ENCODE peak calls at places on chromosomes 13 and 19, in five cellular contexts. One of them, this sample, is unnamed.

GRCh38 chr13:72805663-72806341 is 23.9 kb downstream of the PIBF1 start:
- DNase-seq in Calu3: no peak
- DNase-seq in uterus: no peak
- DNase-seq in tibial artery: no peak
- DNase-seq in AG09309: no peak
- DNase-seq in this sample: no peak

GRCh38 chr19:47157455-47158321 is 27.1 kb downstream of the SAE1 start:
- DNase-seq in Calu3: no peak
- DNase-seq in tibial artery: peak
- DNase-seq in uterus: peak
- DNase-seq in AG09309: no peak
- DNase-seq in this sample: no peak

GRCh38 chr19:14433454-14434156 is 499 bp downstream of the PKN1 start:
- DNase-seq in Calu3: peak
- DNase-seq in tibial artery: no peak
- DNase-seq in AG09309: no peak
- DNase-seq in uterus: peak
- DNase-seq in this sample: no peak

GRCh38 chr13:90238433-90238832 is 1109.1 kb upstream of the MIR17HG start:
- DNase-seq in AG09309: no peak
- DNase-seq in uterus: no peak
- DNase-seq in Calu3: no peak
- DNase-seq in tibial artery: no peak
- DNase-seq in this sample: no peak

GRCh38 chr19:13014101-13014920 is 19.0 kb downstream of the NFIX start:
- DNase-seq in tibial artery: no peak
- DNase-seq in AG09309: no peak
- DNase-seq in uterus: peak
- DNase-seq in Calu3: no peak
- DNase-seq in this sample: no peak

GRCh38 chr19:48415395-48415794 is 21.9 kb downstream of the GRIN2D start:
- DNase-seq in Calu3: peak
- DNase-seq in tibial artery: peak
- DNase-seq in AG09309: no peak
- DNase-seq in uterus: peak
- DNase-seq in this sample: no peak

GRCh38 chr13:37326319-37326718 is 220.9 kb upstream of the CSNK1A1L start:
- DNase-seq in Calu3: no peak
- DNase-seq in AG09309: peak
- DNase-seq in tibial artery: no peak
- DNase-seq in uterus: no peak
- DNase-seq in this sample: no peak

GRCh38 chr19:18464646-18465045 is 26.7 kb upstream of the ISYNA1 start:
- DNase-seq in uterus: peak
- DNase-seq in tibial artery: peak
- DNase-seq in AG09309: no peak
- DNase-seq in Calu3: no peak
- DNase-seq in this sample: no peak

GRCh38 chr19:33946535-33947323 is 150.1 kb downstream of the KCTD15 start:
- DNase-seq in Calu3: no peak
- DNase-seq in AG09309: no peak
- DNase-seq in uterus: no peak
- DNase-seq in tibial artery: no peak
- DNase-seq in this sample: peak

GRCh38 chr19:43504426-43505185 is at the start of gene PHLDB3:
- DNase-seq in Calu3: peak
- DNase-seq in uterus: peak
- DNase-seq in AG09309: no peak
- DNase-seq in tibial artery: no peak
- DNase-seq in this sample: peak

GRCh38 chr13:70310720-70311119 is 202.5 kb upstream of the KLHL1 start:
- DNase-seq in uterus: no peak
- DNase-seq in Calu3: peak
- DNase-seq in AG09309: no peak
- DNase-seq in tibial artery: no peak
- DNase-seq in this sample: no peak

GRCh38 chr19:18499055-18499775 is 22.7 kb downstream of the ELL start:
- DNase-seq in Calu3: no peak
- DNase-seq in AG09309: no peak
- DNase-seq in uterus: no peak
- DNase-seq in tibial artery: no peak
- DNase-seq in this sample: no peak

GRCh38 chr13:68056816-68057710 is 826.9 kb upstream of the PCDH9 start:
- DNase-seq in AG09309: no peak
- DNase-seq in tibial artery: no peak
- DNase-seq in uterus: no peak
- DNase-seq in Calu3: no peak
- DNase-seq in this sample: no peak

GRCh38 chr13:114068723-114069322 is 63.6 kb downstream of the RASA3 start:
- DNase-seq in uterus: peak
- DNase-seq in Calu3: no peak
- DNase-seq in AG09309: no peak
- DNase-seq in tibial artery: peak
- DNase-seq in this sample: no peak

GRCh38 chr19:58010507-58010906 is 7.9 kb upstream of the ZNF606 start:
- DNase-seq in AG09309: no peak
- DNase-seq in tibial artery: no peak
- DNase-seq in uterus: no peak
- DNase-seq in Calu3: no peak
- DNase-seq in this sample: no peak

GRCh38 chr13:110797230-110797877 is 83.9 kb downstream of the ING1 start:
- DNase-seq in tibial artery: no peak
- DNase-seq in Calu3: no peak
- DNase-seq in AG09309: no peak
- DNase-seq in uterus: no peak
- DNase-seq in this sample: no peak

DNA sequence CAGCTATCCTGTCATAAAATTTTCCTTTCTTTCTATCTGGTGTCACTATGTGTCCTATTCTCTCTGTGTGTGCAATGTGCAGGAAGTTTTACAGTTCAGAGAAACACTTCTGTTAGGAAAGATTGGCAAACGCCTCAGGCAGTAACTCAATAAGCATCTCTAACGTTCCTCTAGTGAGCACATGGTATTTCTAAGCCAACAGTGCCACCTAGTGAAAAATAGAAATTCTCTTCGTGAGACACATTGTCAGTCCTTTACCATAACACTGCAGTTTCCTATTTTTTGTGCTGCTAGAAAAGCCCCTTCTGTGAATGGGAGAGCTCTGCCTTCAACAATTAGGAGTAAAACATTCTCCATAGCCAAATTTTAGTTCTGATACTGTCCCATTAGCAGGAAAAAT is 50.7 kb downstream of the ZNF723 start:
- DNase-seq in AG09309: no peak
- DNase-seq in tibial artery: no peak
- DNase-seq in uterus: no peak
- DNase-seq in Calu3: no peak
- DNase-seq in this sample: no peak
- TF ChIP-seq CTCF in AG09309: no peak
- TF ChIP-seq CTCF in tibial artery: peak
- TF ChIP-seq CTCF in uterus: peak
- TF ChIP-seq CTCF in Calu3: no peak
- TF ChIP-seq CTCF in this sample: peak

GRCh38 chr19:17390665-17391370 is 3.2 kb downstream of the CCDC194 start:
- DNase-seq in uterus: peak
- DNase-seq in AG09309: peak
- DNase-seq in tibial artery: peak
- DNase-seq in Calu3: peak
- DNase-seq in this sample: peak

GRCh38 chr19:17389288-17389687 is 4.7 kb downstream of the CCDC194 start:
- DNase-seq in Calu3: no peak
- DNase-seq in uterus: no peak
- DNase-seq in AG09309: no peak
- DNase-seq in tibial artery: no peak
- DNase-seq in this sample: no peak

GRCh38 chr19:17380426-17381138 is 3.4 kb upstream of the PLVAP start:
- DNase-seq in Calu3: no peak
- DNase-seq in tibial artery: no peak
- DNase-seq in AG09309: no peak
- DNase-seq in uterus: no peak
- DNase-seq in this sample: no peak

GRCh38 chr19:17389957-17390664 is 3.9 kb downstream of the CCDC194 start:
- DNase-seq in uterus: no peak
- DNase-seq in Calu3: no peak
- DNase-seq in AG09309: no peak
- DNase-seq in tibial artery: no peak
- DNase-seq in this sample: no peak

DNA sequence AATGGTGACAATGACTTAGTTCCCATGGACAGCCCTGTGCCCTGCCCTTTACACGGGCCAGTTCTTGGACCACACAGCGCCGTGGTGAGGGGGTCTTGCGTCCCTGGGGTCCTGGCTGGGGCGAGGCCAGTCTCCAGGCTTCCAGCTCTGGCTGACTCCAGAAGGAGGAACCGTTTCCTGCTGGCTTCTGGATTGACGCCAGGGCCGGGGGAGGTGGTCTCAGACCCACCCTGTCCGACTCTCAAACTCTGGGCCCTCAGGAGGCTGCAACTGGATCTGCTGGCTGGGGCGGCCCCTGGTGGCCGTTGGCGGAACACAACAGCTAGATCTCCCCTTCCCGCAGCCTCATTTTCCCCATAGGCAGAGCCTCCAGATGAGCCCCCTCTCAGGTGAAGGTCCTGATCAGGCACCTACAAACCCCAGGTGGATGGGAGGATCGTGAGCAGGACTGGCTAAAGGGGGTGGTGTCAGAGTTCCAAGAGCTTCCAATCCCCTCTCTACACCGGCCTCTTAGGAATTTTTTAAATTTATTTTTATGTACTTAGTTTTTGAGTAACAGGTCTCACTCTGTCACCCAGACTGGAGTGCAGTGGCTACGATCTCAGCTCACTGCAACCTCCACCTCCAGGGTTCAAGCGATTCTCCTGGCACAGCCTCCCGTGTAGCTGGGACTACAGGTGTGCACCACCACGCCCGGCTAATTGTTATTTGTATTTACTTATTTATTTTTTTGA is 8.0 kb downstream of the CCDC194 start:
- DNase-seq in uterus: peak
- DNase-seq in tibial artery: peak
- DNase-seq in AG09309: no peak
- DNase-seq in Calu3: peak
- DNase-seq in this sample: no peak
- TF ChIP-seq CTCF in uterus: peak
- TF ChIP-seq CTCF in tibial artery: peak
- TF ChIP-seq CTCF in AG09309: peak
- TF ChIP-seq CTCF in Calu3: peak
- TF ChIP-seq CTCF in this sample: peak

DNA sequence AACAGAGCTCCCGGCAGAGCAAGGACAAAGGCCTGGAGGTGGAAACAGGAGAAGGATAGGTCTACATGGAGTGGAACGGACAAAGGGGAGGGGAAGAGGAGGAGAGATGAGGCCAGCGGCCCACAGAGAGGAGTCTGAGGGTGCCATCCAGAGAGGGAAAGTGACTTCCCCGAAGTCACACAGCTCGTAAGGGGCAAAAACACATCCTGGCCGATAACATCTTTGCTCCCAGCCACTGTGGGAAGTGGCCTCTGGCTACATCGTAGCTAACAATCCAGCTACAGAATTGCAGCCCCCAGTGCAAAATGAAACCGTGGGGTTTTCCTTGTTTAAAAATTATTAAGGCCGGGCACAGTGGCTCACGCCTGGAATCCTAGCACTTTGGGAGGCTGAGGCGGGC is 11.5 kb downstream of the PTPRS start:
- DNase-seq in Calu3: no peak
- DNase-seq in uterus: no peak
- DNase-seq in AG09309: no peak
- DNase-seq in tibial artery: no peak
- DNase-seq in this sample: no peak
- TF ChIP-seq CTCF in Calu3: no peak
- TF ChIP-seq CTCF in uterus: no peak
- TF ChIP-seq CTCF in AG09309: no peak
- TF ChIP-seq CTCF in tibial artery: no peak
- TF ChIP-seq CTCF in this sample: no peak

DNA sequence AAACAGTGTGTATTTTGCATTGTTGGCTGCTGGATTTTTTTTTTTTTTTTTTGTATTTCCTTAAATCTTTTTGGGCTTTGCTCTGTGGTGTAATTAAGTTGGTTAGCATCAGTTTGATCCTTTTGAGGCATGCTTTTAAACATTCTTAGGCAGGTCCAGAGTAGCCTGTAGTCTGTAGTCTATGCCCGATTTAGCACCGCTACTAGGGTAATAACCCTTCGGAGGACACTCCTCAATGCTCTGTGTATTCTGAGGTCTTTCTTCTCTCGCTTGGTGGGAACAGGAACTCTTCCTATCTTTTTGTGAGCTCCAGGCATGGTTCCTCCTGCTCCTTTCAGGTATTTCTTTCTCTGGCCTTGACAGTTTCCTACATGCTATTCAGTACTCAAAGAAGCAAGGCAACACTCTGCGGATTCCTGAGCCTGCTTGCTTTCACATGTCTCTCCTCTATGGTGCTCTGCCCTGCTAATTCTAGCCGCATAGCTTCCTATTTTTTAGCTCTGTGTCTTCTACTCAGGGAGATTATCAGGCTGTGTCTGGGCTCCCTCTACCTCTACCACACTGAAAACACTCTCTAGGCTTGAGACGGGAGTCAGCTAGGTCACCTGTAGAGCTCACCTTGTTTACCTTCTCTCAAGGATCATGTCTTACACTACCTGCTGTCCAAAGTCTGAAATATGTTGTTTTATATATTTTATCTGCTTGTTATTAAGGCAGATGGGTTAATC is 195.1 kb downstream of the NDFIP2 start:
- DNase-seq in AG09309: no peak
- DNase-seq in tibial artery: no peak
- DNase-seq in uterus: no peak
- DNase-seq in Calu3: no peak
- DNase-seq in this sample: no peak
- TF ChIP-seq CTCF in AG09309: no peak
- TF ChIP-seq CTCF in tibial artery: no peak
- TF ChIP-seq CTCF in uterus: no peak
- TF ChIP-seq CTCF in Calu3: no peak
- TF ChIP-seq CTCF in this sample: no peak

GRCh38 chr13:43132228-43132627 is 108.8 kb downstream of the DNAJC15 start:
- DNase-seq in AG09309: no peak
- DNase-seq in tibial artery: no peak
- DNase-seq in Calu3: peak
- DNase-seq in uterus: no peak
- DNase-seq in this sample: no peak
- TF ChIP-seq CTCF in AG09309: peak
- TF ChIP-seq CTCF in tibial artery: no peak
- TF ChIP-seq CTCF in Calu3: peak
- TF ChIP-seq CTCF in uterus: no peak
- TF ChIP-seq CTCF in this sample: peak

GRCh38 chr19:567296-567900 is 5.0 kb upstream of the BSG start:
- DNase-seq in AG09309: no peak
- DNase-seq in uterus: no peak
- DNase-seq in Calu3: no peak
- DNase-seq in tibial artery: no peak
- DNase-seq in this sample: no peak
- TF ChIP-seq CTCF in AG09309: no peak
- TF ChIP-seq CTCF in uterus: no peak
- TF ChIP-seq CTCF in Calu3: no peak
- TF ChIP-seq CTCF in tibial artery: no peak
- TF ChIP-seq CTCF in this sample: no peak

GRCh38 chr13:29771247-29771646 is 79.2 kb downstream of the UBL3 start:
- DNase-seq in Calu3: no peak
- DNase-seq in uterus: no peak
- DNase-seq in AG09309: no peak
- DNase-seq in tibial artery: no peak
- DNase-seq in this sample: no peak
- TF ChIP-seq CTCF in Calu3: no peak
- TF ChIP-seq CTCF in uterus: peak
- TF ChIP-seq CTCF in AG09309: peak
- TF ChIP-seq CTCF in tibial artery: peak
- TF ChIP-seq CTCF in this sample: peak

GRCh38 chr13:109790951-109791605 is 4.7 kb upstream of the IRS2 start:
- DNase-seq in uterus: no peak
- DNase-seq in AG09309: no peak
- DNase-seq in tibial artery: no peak
- DNase-seq in Calu3: no peak
- DNase-seq in this sample: no peak
- TF ChIP-seq CTCF in uterus: no peak
- TF ChIP-seq CTCF in AG09309: peak
- TF ChIP-seq CTCF in tibial artery: no peak
- TF ChIP-seq CTCF in Calu3: no peak
- TF ChIP-seq CTCF in this sample: peak